ENCODE peak calls at places on chromosomes 7 and 10, in four cellular contexts. Q, V, K and H are unnamed samples. For H3K4me1, the result is how much of the 10 kb centered on the place peaks cover.

GRCh38 chr10:33487014-33487776 is 152.7 kb upstream of the NRP1 start:
- DNase-seq in V (no peak), K (peak), Q (no peak), H (no peak)

GRCh38 chr10:71264345-71265200 is 52.2 kb downstream of the UNC5B start:
- DNase-seq in Q (no peak), K (no peak), V (no peak), H (no peak)

GRCh38 chr10:83606275-83606674 is 533.0 kb upstream of the GHITM start:
- DNase-seq in Q (no peak), V (peak), K (peak), H (no peak)

GRCh38 chr7:23474098-23474828 is 4.0 kb upstream of the IGF2BP3 start:
- DNase-seq in Q (peak), V (peak), K (peak), H (peak)

GRCh38 chr7:15305002-15305600 is 256.7 kb downstream of the AGMO start:
- DNase-seq in V (peak), K (peak), Q (no peak), H (peak)

GRCh38 chr10:133405272-133405671 is 11.3 kb downstream of the MTG1 start:
- DNase-seq in V (no peak), Q (no peak), K (no peak), H (no peak)

GRCh38 chr7:150663802-150664494 is 21.6 kb upstream of the GIMAP2 start:
- DNase-seq in Q (no peak), K (no peak), V (no peak), H (no peak)

GRCh38 chr7:30504347-30505173 is at the start of gene GGCT:
- DNase-seq in V (peak), K (peak), Q (peak), H (peak)

GRCh38 chr10:74071151-74071550 is 73.2 kb downstream of the VCL start:
- DNase-seq in K (no peak), Q (no peak), V (no peak), H (no peak)

GRCh38 chr7:54843961-54844360 is 85.0 kb upstream of the SEC61G start:
- DNase-seq in Q (no peak), K (peak), V (no peak), H (peak)

GRCh38 chr10:89043052-89043451 is 52.5 kb downstream of the FAS start:
- DNase-seq in K (no peak), V (no peak), Q (no peak), H (no peak)

GRCh38 chr7:105677803-105678583 is 96.7 kb upstream of the EFCAB10 start:
- DNase-seq in V (no peak), K (no peak), Q (no peak), H (no peak)

GRCh38 chr7:4714767-4715384 is 32.8 kb downstream of the FOXK1 start:
- DNase-seq in V (no peak), Q (no peak), K (no peak), H (no peak)

GRCh38 chr10:72800000-72800740 is 93.4 kb upstream of the OIT3 start:
- DNase-seq in Q (no peak), V (peak), K (peak), H (no peak)

GRCh38 chr10:132575320-132576201 is 38.0 kb downstream of the INPP5A start:
- DNase-seq in Q (no peak), K (peak), V (no peak), H (no peak)

GRCh38 chr7:47946581-47947354 is 1.5 kb downstream of the PKD1L1 start:
- DNase-seq in K (no peak), V (no peak), Q (no peak), H (peak)

DNA sequence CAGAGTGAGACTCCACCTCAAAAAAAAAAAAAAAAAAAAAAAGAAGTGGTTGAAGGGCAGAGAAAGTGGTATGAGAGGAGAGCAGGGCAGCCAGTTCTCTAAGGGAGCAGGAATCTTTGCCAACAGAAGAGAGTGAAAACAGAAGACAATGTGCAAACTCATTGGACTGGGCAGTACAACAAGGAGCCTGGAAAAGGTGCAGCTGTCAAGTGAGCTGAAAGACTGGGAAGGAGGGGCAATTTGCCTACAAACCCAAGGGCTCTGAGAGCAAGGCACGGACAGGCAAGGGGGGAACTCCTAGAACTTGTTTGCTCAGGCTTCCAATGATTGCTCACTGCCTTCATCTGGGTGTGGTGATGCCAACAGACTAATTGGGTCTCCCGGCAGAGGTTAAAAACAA is 9.5 kb downstream of the ACTR1A start:
- DNase-seq in K (no peak), Q (no peak), V (no peak), H (peak)
- H3K27ac ChIP-seq in K (no peak), Q (peak), V (no peak), H (peak)

GRCh38 chr10:118032564-118032963 is 14.2 kb downstream of the RAB11FIP2 start:
- DNase-seq in V (no peak), Q (no peak), K (no peak), H (no peak)

GRCh38 chr10:118036281-118036875 is 10.4 kb downstream of the RAB11FIP2 start:
- DNase-seq in V (no peak), K (no peak), Q (no peak), H (no peak)

GRCh38 chr10:118033905-118034304 is 12.8 kb downstream of the RAB11FIP2 start:
- DNase-seq in V (no peak), Q (no peak), K (no peak), H (no peak)

GRCh38 chr10:118034755-118035154 is 12.0 kb downstream of the RAB11FIP2 start:
- DNase-seq in Q (no peak), K (no peak), V (no peak), H (no peak)

DNA sequence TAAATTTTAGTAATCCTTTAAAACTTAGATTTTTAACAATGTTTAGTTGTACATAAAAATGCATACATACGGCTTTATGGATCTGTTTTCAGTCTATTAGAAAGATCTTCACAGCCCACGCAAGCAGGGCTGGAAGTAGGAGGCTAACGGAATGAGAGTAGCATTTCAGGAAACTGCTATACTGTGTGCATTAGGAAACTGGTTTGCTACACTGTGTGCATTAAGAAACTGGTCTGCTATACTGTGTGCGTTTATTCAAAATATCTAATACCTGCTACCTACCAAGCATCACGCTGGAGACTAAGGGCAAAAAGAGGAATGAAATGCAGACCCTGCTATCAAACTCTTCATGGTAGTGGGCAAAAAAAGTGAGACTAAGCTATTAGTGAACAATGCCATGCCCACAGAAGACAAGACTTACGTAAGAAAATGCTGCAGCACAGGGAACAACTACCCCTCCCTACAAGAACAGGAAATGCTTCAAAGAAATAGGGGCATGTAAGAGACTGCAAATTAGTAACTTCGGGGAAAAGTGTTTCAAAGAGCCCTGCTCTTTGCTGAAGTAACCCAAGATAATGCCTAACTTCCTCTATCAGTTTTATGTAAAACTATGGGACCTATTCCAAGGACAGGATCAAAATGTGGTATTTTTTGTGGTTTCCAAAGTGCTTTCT is 11.2 kb downstream of the RAB11FIP2 start:
- DNase-seq in V (no peak), Q (no peak), K (no peak), H (no peak)
- TF ChIP-seq CTCF in V (no peak), Q (no peak), K (no peak), H (no peak)

GRCh38 chr10:44458671-44459403 is 73.9 kb upstream of the CXCL12 start:
- DNase-seq in Q (no peak), K (no peak), V (no peak), H (no peak)
- H3K4me1 ChIP-seq in Q (under half), K (under half), V (under half), H (under half)

GRCh38 chr7:81167934-81168333 is 249.1 kb upstream of the SEMA3C start:
- DNase-seq in Q (no peak), K (peak), V (no peak), H (no peak)

GRCh38 chr7:81175291-81175942 is 256.6 kb upstream of the SEMA3C start:
- DNase-seq in K (peak), Q (no peak), V (no peak), H (no peak)

GRCh38 chr7:81170291-81170690 is 251.4 kb upstream of the SEMA3C start:
- DNase-seq in K (no peak), V (no peak), Q (no peak), H (no peak)

DNA sequence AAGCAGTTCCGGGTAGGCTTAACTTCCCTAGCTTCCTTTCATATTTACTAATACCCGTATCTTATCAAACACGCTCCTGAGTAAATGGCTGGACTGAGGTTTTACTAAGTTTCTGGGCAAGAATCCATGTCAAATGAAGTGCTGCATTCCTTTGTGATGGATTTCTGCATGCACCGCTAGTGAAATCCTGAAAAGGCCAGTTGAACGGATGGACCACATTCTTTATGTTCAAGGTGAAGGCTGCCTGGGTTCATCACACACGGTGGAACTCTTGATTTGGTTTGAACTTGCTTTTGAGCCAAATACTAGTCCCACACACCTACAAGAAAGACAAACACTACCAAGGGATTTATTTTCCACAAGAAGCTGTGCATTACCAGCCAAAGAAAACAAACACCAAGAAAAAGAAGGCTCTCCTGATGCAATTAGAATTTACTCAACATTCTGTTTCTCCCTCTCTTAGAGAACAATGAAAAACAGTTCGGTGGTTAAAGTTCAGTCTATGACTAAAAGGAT is 255.0 kb upstream of the SEMA3C start:
- DNase-seq in Q (no peak), V (no peak), K (peak), H (no peak)
- H3K27ac ChIP-seq in Q (no peak), V (no peak), K (no peak), H (no peak)

GRCh38 chr7:92400013-92400412 is 47.3 kb upstream of the GATAD1 start:
- DNase-seq in K (no peak), Q (no peak), V (no peak), H (no peak)
- TF ChIP-seq CTCF in K (no peak), Q (no peak), V (no peak), H (no peak)

DNA sequence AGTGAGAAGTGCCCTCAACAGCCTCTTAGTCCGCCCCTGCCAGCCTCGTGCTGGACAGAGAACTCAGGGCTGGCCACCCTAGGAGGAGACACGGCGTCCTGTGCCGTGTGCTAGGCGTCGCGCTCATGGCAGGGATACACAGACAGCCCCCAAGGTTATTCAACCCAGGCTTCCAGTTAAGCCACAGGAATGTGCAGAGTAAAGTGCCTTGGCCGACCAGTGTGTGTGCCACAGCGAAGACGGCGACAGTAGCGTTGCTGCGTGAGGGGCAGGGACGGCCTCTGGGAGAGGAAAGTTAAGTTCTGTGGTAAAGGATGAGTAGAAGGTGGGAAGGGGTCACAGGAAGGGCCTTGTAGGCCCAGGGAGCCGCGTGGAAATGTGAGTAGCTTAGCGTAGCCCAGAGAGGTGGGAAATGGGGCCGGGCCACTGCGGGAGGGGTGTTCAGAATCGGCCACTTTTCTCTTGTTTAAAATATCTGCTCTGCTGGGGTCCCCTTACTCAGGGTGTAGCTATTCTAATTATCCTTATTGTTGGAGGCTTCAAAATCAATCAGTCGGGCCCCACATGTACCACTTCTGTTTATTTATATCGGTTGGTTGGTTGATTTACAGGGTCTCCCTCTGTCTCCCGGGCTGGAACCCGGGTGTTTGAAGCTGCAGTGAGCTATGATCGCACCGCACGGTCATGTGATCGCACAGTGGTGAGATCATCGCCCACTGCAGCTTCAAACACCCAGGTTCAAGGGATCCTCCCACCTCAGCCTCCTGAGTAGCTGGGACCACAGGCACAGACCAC is 24.5 kb downstream of the TMEM120A start:
- DNase-seq in V (no peak), K (no peak), Q (no peak), H (no peak)
- H3K4me1 ChIP-seq in V (under half), K (under half), Q (under half), H (under half)